ENCODE peak calls at places on chromosome 1, in nine cellular contexts. One of them, this sample, is unnamed.

GRCh38 chr1:18999287-18999852 is 42.9 kb upstream of the IFFO2 start:
- DNase-seq in CD8-positive, alpha-beta T cell: no peak
- DNase-seq in CD4-positive, alpha-beta T cell: no peak
- DNase-seq in thoracic aorta: peak
- DNase-seq in cardiac muscle cell: no peak
- DNase-seq in GM23338: no peak
- DNase-seq in colonic mucosa: no peak
- DNase-seq in AG04450: no peak
- DNase-seq in A549: no peak
- DNase-seq in this sample: peak

GRCh38 chr1:48251858-48252257 is 29.3 kb downstream of the SLC5A9 start:
- DNase-seq in CD8-positive, alpha-beta T cell: no peak
- DNase-seq in CD4-positive, alpha-beta T cell: no peak
- DNase-seq in thoracic aorta: no peak
- DNase-seq in cardiac muscle cell: no peak
- DNase-seq in GM23338: no peak
- DNase-seq in colonic mucosa: no peak
- DNase-seq in AG04450: no peak
- DNase-seq in A549: no peak
- DNase-seq in this sample: no peak

GRCh38 chr1:81305997-81306452 is 494.7 kb upstream of the ADGRL2 start:
- DNase-seq in CD8-positive, alpha-beta T cell: no peak
- DNase-seq in CD4-positive, alpha-beta T cell: no peak
- DNase-seq in thoracic aorta: no peak
- DNase-seq in cardiac muscle cell: peak
- DNase-seq in GM23338: peak
- DNase-seq in colonic mucosa: peak
- DNase-seq in AG04450: peak
- DNase-seq in A549: peak
- DNase-seq in this sample: peak

GRCh38 chr1:87279966-87280535 is 48.6 kb upstream of the LMO4 start:
- DNase-seq in CD8-positive, alpha-beta T cell: no peak
- DNase-seq in CD4-positive, alpha-beta T cell: no peak
- DNase-seq in thoracic aorta: no peak
- DNase-seq in cardiac muscle cell: no peak
- DNase-seq in GM23338: peak
- DNase-seq in colonic mucosa: no peak
- DNase-seq in AG04450: no peak
- DNase-seq in A549: peak
- DNase-seq in this sample: no peak

GRCh38 chr1:31781138-31782065 is 17.3 kb upstream of the ADGRB2 start:
- DNase-seq in CD8-positive, alpha-beta T cell: no peak
- DNase-seq in CD4-positive, alpha-beta T cell: no peak
- DNase-seq in thoracic aorta: no peak
- DNase-seq in cardiac muscle cell: no peak
- DNase-seq in GM23338: no peak
- DNase-seq in colonic mucosa: no peak
- DNase-seq in AG04450: no peak
- DNase-seq in A549: no peak
- DNase-seq in this sample: no peak

GRCh38 chr1:26694597-26695416 is 1.0 kb upstream of the ARID1A start:
- DNase-seq in CD8-positive, alpha-beta T cell: no peak
- DNase-seq in CD4-positive, alpha-beta T cell: no peak
- DNase-seq in thoracic aorta: no peak
- DNase-seq in cardiac muscle cell: no peak
- DNase-seq in GM23338: no peak
- DNase-seq in colonic mucosa: no peak
- DNase-seq in AG04450: no peak
- DNase-seq in A549: no peak
- DNase-seq in this sample: no peak

GRCh38 chr1:3915551-3916121 is 15.6 kb upstream of the C1orf174 start:
- DNase-seq in CD8-positive, alpha-beta T cell: no peak
- DNase-seq in CD4-positive, alpha-beta T cell: no peak
- DNase-seq in thoracic aorta: no peak
- DNase-seq in cardiac muscle cell: no peak
- DNase-seq in GM23338: no peak
- DNase-seq in colonic mucosa: no peak
- DNase-seq in AG04450: no peak
- DNase-seq in A549: no peak
- DNase-seq in this sample: no peak

GRCh38 chr1:36516372-36517018 is 33.8 kb upstream of the CSF3R start:
- DNase-seq in CD8-positive, alpha-beta T cell: peak
- DNase-seq in CD4-positive, alpha-beta T cell: peak
- DNase-seq in thoracic aorta: no peak
- DNase-seq in cardiac muscle cell: peak
- DNase-seq in GM23338: peak
- DNase-seq in colonic mucosa: peak
- DNase-seq in AG04450: no peak
- DNase-seq in A549: peak
- DNase-seq in this sample: peak

GRCh38 chr1:50750021-50750619 is 209.9 kb downstream of the FAF1 start:
- DNase-seq in CD8-positive, alpha-beta T cell: no peak
- DNase-seq in CD4-positive, alpha-beta T cell: no peak
- DNase-seq in thoracic aorta: no peak
- DNase-seq in cardiac muscle cell: peak
- DNase-seq in GM23338: peak
- DNase-seq in colonic mucosa: no peak
- DNase-seq in AG04450: no peak
- DNase-seq in A549: peak
- DNase-seq in this sample: peak

GRCh38 chr1:151831605-151832004 is at the start of gene RORC:
- DNase-seq in CD8-positive, alpha-beta T cell: no peak
- DNase-seq in CD4-positive, alpha-beta T cell: no peak
- DNase-seq in thoracic aorta: no peak
- DNase-seq in cardiac muscle cell: no peak
- DNase-seq in GM23338: no peak
- DNase-seq in colonic mucosa: peak
- DNase-seq in AG04450: no peak
- DNase-seq in A549: no peak
- DNase-seq in this sample: no peak

GRCh38 chr1:30856260-30856790 is 52.2 kb downstream of the SDC3 start:
- DNase-seq in CD8-positive, alpha-beta T cell: no peak
- DNase-seq in CD4-positive, alpha-beta T cell: no peak
- DNase-seq in thoracic aorta: no peak
- DNase-seq in cardiac muscle cell: no peak
- DNase-seq in GM23338: peak
- DNase-seq in colonic mucosa: no peak
- DNase-seq in AG04450: no peak
- DNase-seq in A549: no peak
- DNase-seq in this sample: no peak

GRCh38 chr1:234942869-234943501 is 185.7 kb downstream of the TOMM20 start:
- DNase-seq in CD8-positive, alpha-beta T cell: no peak
- DNase-seq in CD4-positive, alpha-beta T cell: no peak
- DNase-seq in thoracic aorta: no peak
- DNase-seq in cardiac muscle cell: no peak
- DNase-seq in GM23338: no peak
- DNase-seq in colonic mucosa: no peak
- DNase-seq in AG04450: no peak
- DNase-seq in A549: no peak
- DNase-seq in this sample: no peak

GRCh38 chr1:57620589-57620988 is 196.7 kb upstream of the DAB1 start:
- DNase-seq in CD8-positive, alpha-beta T cell: no peak
- DNase-seq in CD4-positive, alpha-beta T cell: no peak
- DNase-seq in thoracic aorta: no peak
- DNase-seq in cardiac muscle cell: no peak
- DNase-seq in GM23338: no peak
- DNase-seq in colonic mucosa: no peak
- DNase-seq in AG04450: no peak
- DNase-seq in A549: no peak
- DNase-seq in this sample: no peak

GRCh38 chr1:150874455-150875196 is 1.8 kb downstream of the ARNT start:
- DNase-seq in CD8-positive, alpha-beta T cell: no peak
- DNase-seq in CD4-positive, alpha-beta T cell: no peak
- DNase-seq in thoracic aorta: no peak
- DNase-seq in cardiac muscle cell: no peak
- DNase-seq in GM23338: no peak
- DNase-seq in colonic mucosa: no peak
- DNase-seq in AG04450: no peak
- DNase-seq in A549: no peak
- DNase-seq in this sample: peak

GRCh38 chr1:29033829-29034466 is 89.8 kb downstream of the TMEM200B start:
- DNase-seq in CD8-positive, alpha-beta T cell: no peak
- DNase-seq in CD4-positive, alpha-beta T cell: no peak
- DNase-seq in thoracic aorta: no peak
- DNase-seq in cardiac muscle cell: peak
- DNase-seq in GM23338: peak
- DNase-seq in colonic mucosa: no peak
- DNase-seq in AG04450: peak
- DNase-seq in A549: peak
- DNase-seq in this sample: peak

GRCh38 chr1:93874025-93874651 is 4.9 kb downstream of the DNTTIP2 start:
- DNase-seq in CD8-positive, alpha-beta T cell: no peak
- DNase-seq in CD4-positive, alpha-beta T cell: no peak
- DNase-seq in thoracic aorta: no peak
- DNase-seq in cardiac muscle cell: peak
- DNase-seq in GM23338: peak
- DNase-seq in colonic mucosa: no peak
- DNase-seq in AG04450: no peak
- DNase-seq in A549: peak
- DNase-seq in this sample: peak

GRCh38 chr1:37474697-37475379 is 458 bp downstream of the ZC3H12A start:
- DNase-seq in CD8-positive, alpha-beta T cell: no peak
- DNase-seq in CD4-positive, alpha-beta T cell: no peak
- DNase-seq in thoracic aorta: no peak
- DNase-seq in cardiac muscle cell: peak
- DNase-seq in GM23338: peak
- DNase-seq in colonic mucosa: no peak
- DNase-seq in AG04450: no peak
- DNase-seq in A549: no peak
- DNase-seq in this sample: no peak

GRCh38 chr1:151406176-151406575 is 6.8 kb downstream of the PSMB4 start:
- DNase-seq in CD8-positive, alpha-beta T cell: no peak
- DNase-seq in CD4-positive, alpha-beta T cell: no peak
- DNase-seq in thoracic aorta: no peak
- DNase-seq in cardiac muscle cell: no peak
- DNase-seq in GM23338: no peak
- DNase-seq in colonic mucosa: no peak
- DNase-seq in AG04450: no peak
- DNase-seq in A549: no peak
- DNase-seq in this sample: no peak

DNA sequence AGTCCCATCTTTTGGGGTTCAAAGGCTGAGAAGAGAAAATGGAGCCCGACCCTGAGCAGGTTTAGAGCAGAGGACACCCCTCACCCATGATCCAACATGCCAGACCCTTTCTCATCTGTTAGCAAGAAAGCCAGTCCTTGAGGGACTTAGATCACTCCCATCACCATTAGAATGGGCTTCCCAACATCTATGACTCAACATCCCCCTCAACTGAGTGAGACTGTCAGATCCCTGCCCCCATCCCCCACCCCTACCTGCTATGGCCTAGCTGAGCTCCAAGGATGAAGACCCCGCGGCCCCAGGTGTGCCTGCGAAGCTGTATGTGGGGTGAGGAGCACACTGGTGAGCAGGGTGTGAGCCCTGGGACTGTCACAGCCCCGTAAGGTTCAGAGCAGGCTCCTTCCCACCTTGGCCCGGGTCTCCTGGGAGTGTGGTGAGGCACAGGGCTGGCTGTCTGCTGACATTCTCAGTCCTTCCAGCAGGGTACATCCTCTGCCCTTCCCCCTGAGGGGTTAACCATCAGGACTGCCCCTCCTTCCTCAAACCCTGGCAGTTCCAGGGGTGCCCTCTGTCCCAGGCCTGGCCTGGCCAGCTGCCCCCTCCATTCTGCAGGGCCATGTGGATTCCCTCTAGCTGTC is 21.4 kb upstream of the BLACAT1 start:
- DNase-seq in CD8-positive, alpha-beta T cell: no peak
- DNase-seq in CD4-positive, alpha-beta T cell: no peak
- DNase-seq in thoracic aorta: no peak
- DNase-seq in cardiac muscle cell: no peak
- DNase-seq in GM23338: peak
- DNase-seq in colonic mucosa: no peak
- DNase-seq in AG04450: no peak
- DNase-seq in A549: no peak
- DNase-seq in this sample: no peak
- TF ChIP-seq CTCF in CD8-positive, alpha-beta T cell: no peak
- TF ChIP-seq CTCF in CD4-positive, alpha-beta T cell: no peak
- TF ChIP-seq CTCF in thoracic aorta: no peak
- TF ChIP-seq CTCF in cardiac muscle cell: no peak
- TF ChIP-seq CTCF in GM23338: no peak
- TF ChIP-seq CTCF in colonic mucosa: no peak
- TF ChIP-seq CTCF in AG04450: no peak
- TF ChIP-seq CTCF in A549: no peak
- TF ChIP-seq CTCF in this sample: no peak

GRCh38 chr1:162019006-162019405 is 4.7 kb downstream of the OLFML2B start:
- DNase-seq in CD8-positive, alpha-beta T cell: no peak
- DNase-seq in CD4-positive, alpha-beta T cell: no peak
- DNase-seq in thoracic aorta: no peak
- DNase-seq in cardiac muscle cell: no peak
- DNase-seq in GM23338: no peak
- DNase-seq in colonic mucosa: no peak
- DNase-seq in AG04450: peak
- DNase-seq in A549: no peak
- DNase-seq in this sample: peak
- H3K27ac ChIP-seq in CD8-positive, alpha-beta T cell: no peak
- H3K27ac ChIP-seq in CD4-positive, alpha-beta T cell: no peak
- H3K27ac ChIP-seq in thoracic aorta: peak
- H3K27ac ChIP-seq in cardiac muscle cell: no peak
- H3K27ac ChIP-seq in GM23338: no peak
- H3K27ac ChIP-seq in colonic mucosa: no peak
- H3K27ac ChIP-seq in AG04450: no peak
- H3K27ac ChIP-seq in A549: no peak
- H3K27ac ChIP-seq in this sample: no peak

DNA sequence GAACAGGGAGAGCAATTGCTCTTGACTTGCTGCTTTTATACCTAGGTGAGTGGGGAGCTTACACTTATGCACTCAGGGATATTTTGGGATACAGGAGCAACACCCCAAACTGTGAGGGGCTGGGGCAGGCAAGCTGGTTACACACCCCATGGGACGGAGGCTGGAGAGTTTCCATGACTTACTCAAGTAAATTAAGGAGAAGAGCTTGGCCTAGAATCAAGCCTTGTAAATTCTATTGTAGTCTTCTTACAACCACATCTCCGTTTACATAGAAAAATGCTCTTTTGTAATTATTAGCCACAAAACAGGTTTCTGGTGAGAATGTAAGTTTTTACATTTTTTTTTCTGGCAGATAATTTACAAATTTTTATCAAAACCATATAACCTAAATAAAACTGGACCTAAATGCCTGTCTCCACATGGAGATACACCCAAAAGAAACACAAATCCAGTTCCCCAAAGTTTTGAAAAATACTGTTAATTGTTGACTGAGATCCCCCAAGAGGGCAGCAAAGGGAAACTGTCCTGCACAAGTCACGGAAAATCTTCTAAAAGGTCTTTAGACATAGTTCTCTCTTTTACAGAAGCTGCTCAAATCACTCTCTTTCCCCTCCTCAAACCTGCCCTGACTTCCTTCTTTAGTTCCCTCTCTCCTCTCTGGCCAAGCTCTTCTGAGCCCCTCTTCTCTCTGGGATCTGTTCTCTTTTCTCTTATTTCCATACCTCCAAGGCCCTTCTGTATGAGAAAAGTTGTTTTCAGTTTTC is 134.0 kb downstream of the HIVEP3 start:
- DNase-seq in CD8-positive, alpha-beta T cell: no peak
- DNase-seq in CD4-positive, alpha-beta T cell: no peak
- DNase-seq in thoracic aorta: no peak
- DNase-seq in cardiac muscle cell: no peak
- DNase-seq in GM23338: no peak
- DNase-seq in colonic mucosa: no peak
- DNase-seq in AG04450: no peak
- DNase-seq in A549: no peak
- DNase-seq in this sample: no peak
- TF ChIP-seq CTCF in CD8-positive, alpha-beta T cell: no peak
- TF ChIP-seq CTCF in CD4-positive, alpha-beta T cell: no peak
- TF ChIP-seq CTCF in thoracic aorta: no peak
- TF ChIP-seq CTCF in cardiac muscle cell: no peak
- TF ChIP-seq CTCF in GM23338: no peak
- TF ChIP-seq CTCF in colonic mucosa: no peak
- TF ChIP-seq CTCF in AG04450: no peak
- TF ChIP-seq CTCF in A549: no peak
- TF ChIP-seq CTCF in this sample: no peak

GRCh38 chr1:54640863-54641836 is at the start of gene MROH7:
- DNase-seq in CD8-positive, alpha-beta T cell: no peak
- DNase-seq in CD4-positive, alpha-beta T cell: no peak
- DNase-seq in thoracic aorta: no peak
- DNase-seq in cardiac muscle cell: no peak
- DNase-seq in GM23338: no peak
- DNase-seq in colonic mucosa: peak
- DNase-seq in AG04450: no peak
- DNase-seq in A549: no peak
- DNase-seq in this sample: no peak
- H3K27ac ChIP-seq in CD8-positive, alpha-beta T cell: no peak
- H3K27ac ChIP-seq in CD4-positive, alpha-beta T cell: no peak
- H3K27ac ChIP-seq in thoracic aorta: no peak
- H3K27ac ChIP-seq in cardiac muscle cell: no peak
- H3K27ac ChIP-seq in GM23338: no peak
- H3K27ac ChIP-seq in colonic mucosa: peak
- H3K27ac ChIP-seq in AG04450: no peak
- H3K27ac ChIP-seq in A549: no peak
- H3K27ac ChIP-seq in this sample: no peak